ENCODE peak calls at places on chromosomes 13 and 19, in five cellular contexts. N is mucosa of descending colon, C is bronchial epithelial cell, O is pancreas, F is A549. Y is an unnamed sample.
A peak's percentile ranks its signal among the peaks of the same experiment; 100 is the strongest.

GRCh38 chr19:29532956-29533355 is 7.2 kb downstream of the VSTM2B start:
- DNase-seq in N (no peak), C (no peak), O (no peak), F (no peak), Y (no peak)

GRCh38 chr19:41871573-41872383 is 5.3 kb upstream of the CD79A start:
- DNase-seq in N (peak; percentile 55), C (no peak), O (no peak), F (no peak), Y (no peak)

GRCh38 chr13:19845758-19846157 is 17.7 kb downstream of the ZMYM5 start:
- DNase-seq in N (peak; percentile 9), C (peak; percentile 98), O (no peak), F (peak; percentile 78), Y (peak; percentile 91)

GRCh38 chr19:2476451-2477140 is 669 bp downstream of the GADD45B start:
- DNase-seq in N (peak; percentile 74), C (no peak), O (peak; percentile 74), F (no peak), Y (no peak)

GRCh38 chr19:13012690-13013608 is 17.7 kb downstream of the NFIX start:
- DNase-seq in N (peak; percentile 73), C (no peak), O (no peak), F (no peak), Y (no peak)

GRCh38 chr19:14054721-14055120 is 7.2 kb downstream of the PALM3 start:
- DNase-seq in N (no peak), C (no peak), O (no peak), F (no peak), Y (no peak)

GRCh38 chr13:44523176-44524017 is 52.7 kb downstream of the TSC22D1 start:
- DNase-seq in N (no peak), C (peak; percentile 95), O (no peak), F (peak; percentile 13), Y (no peak)

GRCh38 chr13:50712882-50713281 is 130.6 kb downstream of the DLEU7 start:
- DNase-seq in N (no peak), C (no peak), O (no peak), F (no peak), Y (peak; percentile 24)

GRCh38 chr19:40686882-40687524 is 3.4 kb downstream of the NUMBL start:
- DNase-seq in N (no peak), C (no peak), O (no peak), F (no peak), Y (no peak)

GRCh38 chr19:16374436-16374835 is 49.8 kb downstream of the KLF2 start:
- DNase-seq in N (no peak), C (no peak), O (peak; percentile 17), F (no peak), Y (no peak)

GRCh38 chr13:111039735-111040134 is 75.4 kb upstream of the ARHGEF7 start:
- DNase-seq in N (no peak), C (no peak), O (no peak), F (no peak), Y (no peak)

GRCh38 chr13:111036665-111037064 is 78.4 kb upstream of the ARHGEF7 start:
- DNase-seq in N (no peak), C (no peak), O (no peak), F (no peak), Y (no peak)

GRCh38 chr13:111035861-111036260 is 79.2 kb upstream of the ARHGEF7 start:
- DNase-seq in N (no peak), C (no peak), O (no peak), F (no peak), Y (no peak)

GRCh38 chr13:111038887-111039286 is 76.2 kb upstream of the ARHGEF7 start:
- DNase-seq in N (no peak), C (no peak), O (no peak), F (no peak), Y (no peak)

GRCh38 chr13:111037838-111038397 is 77.2 kb upstream of the ARHGEF7 start:
- DNase-seq in N (no peak), C (no peak), O (no peak), F (no peak), Y (no peak)
- TF ChIP-seq CTCF in N (no peak), C (no peak), O (no peak), F (no peak), Y (no peak)

GRCh38 chr19:39540333-39540673 is 342 bp upstream of the EID2 start:
- DNase-seq in N (no peak), C (no peak), O (no peak), F (no peak), Y (no peak)
- H3K4me3 ChIP-seq in N (peak overlapping the region; percentile 86), C (peak overlapping the region; percentile 92), O (no peak overlapping the region), F (peak overlapping the region; percentile 20), Y (peak overlapping the region; percentile 78)

GRCh38 chr13:90287521-90287920 is 1060.0 kb upstream of the MIR17HG start:
- DNase-seq in N (no peak), C (no peak), O (no peak), F (no peak), Y (no peak)
- TF ChIP-seq CTCF in N (no peak), C (no peak), O (no peak), F (no peak), Y (no peak)

DNA sequence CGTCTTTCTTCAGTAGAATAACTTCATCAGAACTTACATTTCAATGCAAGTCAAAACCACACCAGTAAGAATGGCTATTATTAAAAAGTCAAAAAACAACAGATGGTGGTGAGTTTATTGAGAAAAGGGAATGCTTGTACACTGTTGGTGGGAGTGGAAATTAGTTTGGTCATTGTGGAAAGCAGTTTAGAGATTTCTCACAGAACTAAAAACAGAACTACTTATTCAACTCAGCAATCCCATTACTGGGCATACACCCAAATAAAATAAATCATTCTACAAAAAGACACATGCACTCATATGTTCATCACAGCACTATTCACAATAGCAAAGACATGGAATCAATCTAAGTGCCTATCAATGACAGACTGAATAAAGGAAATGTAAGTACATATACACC is 231.2 kb downstream of the NHLRC3 start:
- DNase-seq in N (no peak), C (no peak), O (no peak), F (no peak), Y (no peak)
- H3K4me3 ChIP-seq in N (no peak overlapping the region), C (no peak overlapping the region), O (no peak overlapping the region), F (no peak overlapping the region), Y (no peak overlapping the region)

GRCh38 chr13:110352735-110353134 is 45.7 kb downstream of the COL4A2 start:
- DNase-seq in N (no peak), C (no peak), O (no peak), F (no peak), Y (no peak)
- TF ChIP-seq CTCF in N (no peak), C (peak; percentile 19), O (no peak), F (no peak), Y (peak; percentile 48)

Y was measured in HFF-Myc.